ENCODE peak calls at places on chromosome 19, in ten cellular contexts. G is EL; B is COR-L47; M is CD8-positive, alpha-beta T cell; S is NCI-H69; X is aorta; L is stimulated activated CD4-positive, alpha-beta T cell treated with anti-CD3 and anti-CD28 coated beads, Interleukin-1b, Interleukin-23, amount 100 ng/mL, for 1 hour; I is GM12878; Y is transverse colon; A is AG10803. E is an unnamed sample.

GRCh38 chr19:41298327-41298964 is 11.5 kb upstream of the CCDC97 start:
- DNase-seq in X (peak; percentile 90), B (peak; percentile 2), L (no peak), S (no peak), Y (peak; percentile 78), M (no peak), I (no peak), G (peak; percentile 44), A (peak; percentile 93), E (peak; percentile 82)

GRCh38 chr19:4369888-4370260 is 26.5 kb downstream of the MPND start:
- DNase-seq in G (no peak), Y (peak; percentile 76), S (no peak), A (peak; percentile 65), I (no peak), L (peak; percentile 52), M (peak; percentile 82), B (no peak), X (no peak), E (peak; percentile 61)

GRCh38 chr19:4673726-4674125 is 3.6 kb upstream of the MYDGF start:
- DNase-seq in G (no peak), X (no peak), B (no peak), I (no peak), M (no peak), L (no peak), S (no peak), Y (no peak), A (no peak), E (no peak)

GRCh38 chr19:7149956-7150705 is 80.6 kb downstream of the ZNF557 start:
- DNase-seq in Y (no peak), S (peak; percentile 19), L (no peak), G (no peak), B (no peak), I (no peak), X (peak; percentile 70), A (no peak), M (no peak), E (no peak)

GRCh38 chr19:24069907-24070657 is 16.9 kb upstream of the ZNF254 start:
- DNase-seq in S (no peak), A (no peak), Y (no peak), X (no peak), L (no peak), M (no peak), I (no peak), B (no peak), G (peak; percentile 19), E (peak; percentile 16)

GRCh38 chr19:18507727-18508440 is 14.0 kb downstream of the ELL start:
- DNase-seq in S (no peak), L (no peak), I (no peak), B (no peak), G (no peak), A (no peak), M (no peak), Y (no peak), X (no peak), E (no peak)

GRCh38 chr19:48415395-48415794 is 21.9 kb downstream of the GRIN2D start:
- DNase-seq in A (peak; percentile 53), Y (peak; percentile 92), B (no peak), S (peak; percentile 87), X (peak; percentile 91), M (peak; percentile 72), G (peak; percentile 65), L (no peak), I (no peak), E (peak; percentile 86)

GRCh38 chr19:15463865-15464371 is 426 bp downstream of the RASAL3 start:
- DNase-seq in B (no peak), X (no peak), L (peak; percentile 45), Y (peak; percentile 64), I (no peak), S (no peak), M (peak; percentile 91), A (no peak), G (no peak), E (no peak)

GRCh38 chr19:5491565-5491964 is 36.3 kb downstream of the ZNRF4 start:
- DNase-seq in B (no peak), M (no peak), G (no peak), Y (no peak), I (no peak), L (no peak), S (no peak), A (no peak), X (no peak), E (no peak)

GRCh38 chr19:54473983-54474382 is 887 bp upstream of the CDC42EP5 start:
- DNase-seq in A (no peak), Y (no peak), I (no peak), G (no peak), B (no peak), L (no peak), S (no peak), X (no peak), M (no peak), E (no peak)

GRCh38 chr19:47848871-47849473 is 10.1 kb upstream of the TPRX2 start:
- DNase-seq in S (peak; percentile 18), L (no peak), X (no peak), Y (no peak), B (no peak), M (no peak), I (no peak), A (peak; percentile 4), G (peak; percentile 50), E (no peak)

GRCh38 chr19:45376045-45376724 is 5.8 kb upstream of the ERCC2 start:
- DNase-seq in I (no peak), Y (no peak), S (no peak), X (no peak), B (no peak), G (peak; percentile 100), L (no peak), A (peak; percentile 99), M (no peak), E (peak; percentile 12)

GRCh38 chr19:31350033-31350692 is 927 bp upstream of the TSHZ3 start:
- DNase-seq in L (no peak), M (no peak), I (no peak), A (peak; percentile 26), X (peak; percentile 82), Y (no peak), G (peak; percentile 38), B (no peak), S (no peak), E (no peak)

GRCh38 chr19:50202962-50203280 is 501 bp upstream of the MYH14 start:
- DNase-seq in X (no peak), G (no peak), I (no peak), L (no peak), A (no peak), Y (no peak), B (no peak), M (no peak), S (no peak), E (no peak)

GRCh38 chr19:45779231-45780145 is 2.8 kb downstream of the DMPK start:
- DNase-seq in B (peak; percentile 35), Y (peak; percentile 97), L (peak; percentile 91), I (peak; percentile 63), G (peak; percentile 33), X (peak; percentile 97), M (peak; percentile 65), A (peak; percentile 47), S (peak; percentile 94), E (peak; percentile 68)

GRCh38 chr19:37943480-37943879 is 36.5 kb downstream of the SIPA1L3 start:
- DNase-seq in Y (peak; percentile 76), S (no peak), I (no peak), X (no peak), A (no peak), L (no peak), M (no peak), B (no peak), G (no peak), E (no peak)

GRCh38 chr19:51478381-51479285 is at the start of gene CEACAM18:
- DNase-seq in I (no peak), S (no peak), Y (no peak), G (no peak), B (no peak), L (no peak), M (no peak), X (no peak), A (no peak), E (no peak)

GRCh38 chr19:4284176-4284958 is 5.3 kb downstream of the SHD start:
- DNase-seq in I (no peak), M (no peak), L (no peak), A (no peak), B (no peak), G (no peak), Y (peak; percentile 90), S (peak; percentile 75), X (no peak), E (peak; percentile 41)

GRCh38 chr19:5621311-5621944 is 1.1 kb downstream of the SAFB2 start:
- DNase-seq in Y (peak; percentile 18), L (no peak), X (no peak), M (no peak), I (no peak), B (no peak), G (no peak), A (no peak), S (no peak), E (peak; percentile 29)

E was measured in DMS53.